ENCODE peak calls at places on chromosomes 6 and 20, in five cellular contexts. K, J, L, U and W are unnamed samples.

GRCh38 chr20:59805266-59805665 is 128.2 kb downstream of the SYCP2 start:
- DNase-seq in L (no peak), J (no peak), K (no peak), U (no peak), W (no peak)

GRCh38 chr20:10731190-10731955 is 57.6 kb upstream of the JAG1 start:
- DNase-seq in U (no peak), J (no peak), K (no peak), L (peak), W (no peak)

GRCh38 chr6:135995160-135995898 is 143.8 kb downstream of the PDE7B start:
- DNase-seq in L (peak), U (no peak), J (no peak), K (no peak), W (no peak)

GRCh38 chr6:133977983-133978895 is 25.2 kb downstream of the TBPL1 start:
- DNase-seq in U (no peak), J (no peak), K (no peak), L (peak), W (no peak)

GRCh38 chr6:91634791-91635190 is 1047.9 kb upstream of the MAP3K7 start:
- DNase-seq in J (no peak), L (no peak), K (no peak), U (no peak), W (no peak)

GRCh38 chr6:124881898-124882579 is 80.2 kb upstream of the RNF217 start:
- DNase-seq in J (no peak), L (peak), U (no peak), K (no peak), W (no peak)

GRCh38 chr6:16403831-16404230 is 165.4 kb downstream of the GMPR start:
- DNase-seq in K (no peak), U (no peak), J (no peak), L (no peak), W (no peak)

GRCh38 chr6:10633216-10633615 is 61.2 kb downstream of the C6orf52 start:
- DNase-seq in J (peak), L (peak), U (no peak), K (no peak), W (peak)

GRCh38 chr20:21397341-21398108 is at the start of gene NKX2-4:
- DNase-seq in K (no peak), U (no peak), L (no peak), J (no peak), W (no peak)

GRCh38 chr20:37969949-37970855 is 63.1 kb downstream of the TTI1 start:
- DNase-seq in K (no peak), L (no peak), U (no peak), J (no peak), W (no peak)

GRCh38 chr6:132964101-132964867 is 149.9 kb downstream of the RPS12 start:
- DNase-seq in J (peak), L (no peak), U (no peak), K (no peak), W (no peak)

GRCh38 chr6:34146801-34147592 is 1.1 kb upstream of the GRM4 start:
- DNase-seq in U (no peak), J (no peak), K (no peak), L (no peak), W (no peak)

GRCh38 chr6:45195137-45195536 is 133.0 kb upstream of the RUNX2 start:
- DNase-seq in K (no peak), L (no peak), U (no peak), J (no peak), W (no peak)

GRCh38 chr20:61874421-61875068 is 191.1 kb downstream of the TAF4 start:
- DNase-seq in U (peak), L (no peak), J (no peak), K (no peak), W (peak)

GRCh38 chr6:43405354-43405753 is 22.0 kb upstream of the ABCC10 start:
- DNase-seq in K (no peak), U (no peak), J (no peak), L (no peak), W (no peak)

GRCh38 chr20:4951299-4951698 is 50.0 kb downstream of the SLC23A2 start:
- DNase-seq in K (no peak), J (no peak), L (peak), U (no peak), W (no peak)

GRCh38 chr6:164370773-164371172 is 938.6 kb downstream of the C6orf118 start:
- DNase-seq in K (no peak), U (no peak), L (no peak), J (no peak), W (no peak)

GRCh38 chr20:52539891-52540290 is 348.3 kb upstream of the ZFP64 start:
- DNase-seq in K (no peak), J (no peak), L (no peak), U (no peak), W (peak)

GRCh38 chr6:21305827-21306469 is 287.6 kb upstream of the SOX4 start:
- DNase-seq in J (no peak), L (peak), K (no peak), U (no peak), W (no peak)

GRCh38 chr6:21402368-21402767 is 191.2 kb upstream of the SOX4 start:
- DNase-seq in U (peak), J (peak), K (no peak), L (no peak), W (peak)

GRCh38 chr20:46851746-46852145 is 42.9 kb upstream of the EYA2 start:
- DNase-seq in J (no peak), L (no peak), K (no peak), U (no peak), W (no peak)

GRCh38 chr6:148874698-148875293 is 128.0 kb downstream of the UST start:
- DNase-seq in L (no peak), U (no peak), J (no peak), K (no peak), W (no peak)

GRCh38 chr20:36848078-36848660 is 27.8 kb upstream of the TLDC2 start:
- DNase-seq in U (no peak), L (peak), J (no peak), K (no peak), W (no peak)

GRCh38 chr20:32830437-32830836 is 10.7 kb downstream of the MAPRE1 start:
- DNase-seq in U (no peak), J (no peak), K (no peak), L (no peak), W (no peak)

GRCh38 chr6:159594750-159595117 is 98.3 kb downstream of the SOD2 start:
- DNase-seq in L (peak), K (no peak), J (no peak), U (no peak), W (no peak)

GRCh38 chr20:25014816-25015215 is 22.3 kb upstream of the APMAP start:
- DNase-seq in U (no peak), J (peak), L (no peak), K (no peak), W (no peak)